ENCODE peak calls at places on chromosomes 12 and 14, in nine cellular contexts. B, Z, H, G, E, A, X, O and P are unnamed samples. For H3K4me1, the result is how much of the 10 kb centered on the place peaks cover.

GRCh38 chr14:66595394-66595793 is 87.4 kb downstream of the GPHN start:
- DNase-seq in X (no peak), H (no peak), A (no peak), G (no peak), B (no peak), O (no peak), Z (no peak), E (no peak), P (no peak)

GRCh38 chr12:31570880-31571279 is 20.1 kb downstream of the DENND5B start:
- DNase-seq in E (peak), A (peak), B (peak), Z (no peak), H (no peak), G (no peak), O (no peak), X (no peak), P (no peak)

GRCh38 chr12:29415111-29415510 is 34.1 kb upstream of the ERGIC2 start:
- DNase-seq in O (no peak), B (no peak), E (no peak), G (no peak), A (no peak), Z (no peak), H (no peak), X (no peak), P (no peak)

GRCh38 chr12:40141996-40142395 is 36.1 kb upstream of the SLC2A13 start:
- DNase-seq in O (no peak), H (no peak), Z (no peak), A (no peak), E (no peak), G (no peak), B (no peak), X (no peak), P (no peak)

GRCh38 chr12:15546102-15546701 is 223.9 kb downstream of the PTPRO start:
- DNase-seq in G (no peak), B (no peak), O (no peak), H (no peak), Z (no peak), E (no peak), A (no peak), X (no peak), P (no peak)

GRCh38 chr14:103127861-103128598 is 4.8 kb downstream of the TNFAIP2 start:
- DNase-seq in Z (no peak), B (no peak), G (no peak), O (peak), E (no peak), H (no peak), X (no peak), A (no peak), P (no peak)

GRCh38 chr14:68248481-68249255 is 429.1 kb downstream of the RAD51B start:
- DNase-seq in B (peak), G (peak), A (peak), E (peak), O (peak), Z (no peak), X (no peak), H (peak), P (no peak)

GRCh38 chr12:3544296-3544965 is 53.4 kb downstream of the PRMT8 start:
- DNase-seq in E (no peak), X (no peak), O (no peak), A (no peak), G (no peak), H (no peak), Z (peak), B (no peak), P (no peak)

GRCh38 chr14:22537436-22538310 is 51.4 kb downstream of the DAD1 start:
- DNase-seq in H (no peak), Z (no peak), G (no peak), O (no peak), E (no peak), X (no peak), B (no peak), A (no peak), P (no peak)

GRCh38 chr12:113075137-113075683 is 18.7 kb downstream of the DTX1 start:
- DNase-seq in O (no peak), Z (no peak), X (no peak), A (no peak), H (no peak), B (no peak), G (no peak), E (no peak), P (no peak)
- H3K4me1 ChIP-seq in O (under half), Z (under half), X (under half), A (under half), H (under half), B (under half), G (under half), E (under half), P (under half)

DNA sequence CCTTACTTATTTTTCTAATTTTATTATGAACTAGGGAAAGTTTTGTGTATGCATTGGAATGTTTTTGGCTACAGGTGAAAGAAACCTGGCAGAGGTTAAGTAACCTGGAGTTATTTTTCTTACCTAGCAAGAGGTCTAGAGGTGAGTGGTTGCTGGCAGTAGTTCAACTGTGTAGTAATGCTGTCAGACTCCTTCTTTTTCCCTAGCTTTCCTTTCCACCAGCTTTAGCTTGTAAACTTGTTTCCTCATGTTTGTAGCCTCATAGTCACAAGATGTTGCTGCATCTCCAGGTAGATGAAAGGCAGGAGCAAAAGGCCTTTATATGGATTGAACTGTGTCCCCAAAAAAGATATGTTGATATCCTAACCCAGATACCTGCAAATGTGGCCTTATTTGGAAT is 105.1 kb upstream of the AMIGO2 start:
- DNase-seq in G (peak), Z (no peak), E (no peak), X (no peak), H (no peak), A (no peak), O (no peak), B (no peak), P (peak)
- TF ChIP-seq CTCF in G (no peak), Z (no peak), E (no peak), X (no peak), H (no peak), A (no peak), O (no peak), B (no peak), P (no peak)

DNA sequence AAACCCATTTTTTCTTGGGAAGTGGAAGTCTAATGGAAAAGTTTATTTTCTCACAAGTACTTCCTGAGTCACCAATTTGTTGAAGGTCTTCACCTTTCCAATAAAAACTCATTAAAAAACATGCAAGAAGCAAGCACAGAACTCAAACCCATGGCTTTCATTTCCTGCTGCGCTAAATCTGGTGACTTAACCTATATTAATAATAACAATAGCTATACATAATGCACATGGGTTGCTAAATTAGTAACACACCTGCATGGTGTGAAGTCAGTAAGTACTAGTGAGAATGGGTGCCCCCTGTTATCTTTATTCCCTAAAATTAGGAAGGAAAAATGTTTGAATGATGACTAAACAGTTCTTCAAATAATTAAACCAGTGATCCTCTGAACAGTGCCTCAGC is 52.3 kb downstream of the PPP2R5C start:
- DNase-seq in E (no peak), Z (no peak), A (no peak), X (no peak), G (no peak), B (no peak), O (no peak), H (no peak), P (no peak)
- H3K4me1 ChIP-seq in E (under half), Z (half or more), A (under half), X (half or more), G (under half), B (under half), O (under half), H (half or more), P (under half)

DNA sequence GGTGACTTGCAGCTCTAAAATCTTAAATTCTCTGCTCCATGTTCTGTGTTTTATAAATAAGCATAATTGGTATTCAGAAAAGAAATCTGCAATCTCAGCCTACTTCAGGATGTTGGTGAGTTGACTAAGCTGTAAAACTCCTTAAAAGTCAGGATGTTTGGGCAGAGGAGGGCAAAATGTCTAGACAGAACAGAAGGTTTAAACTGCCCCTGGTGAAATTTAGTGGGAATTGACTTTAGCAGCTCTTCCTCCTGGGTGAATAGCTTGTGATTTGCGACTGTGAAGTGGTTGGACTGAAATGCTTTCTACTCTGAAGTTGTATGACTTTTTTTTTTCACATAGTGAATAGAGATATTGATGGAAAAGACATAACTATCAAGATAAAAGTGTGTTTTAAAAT is 85.8 kb downstream of the CAND1 start:
- DNase-seq in O (no peak), H (no peak), A (peak), G (peak), X (no peak), B (no peak), Z (no peak), E (peak), P (no peak)
- TF ChIP-seq CTCF in O (no peak), H (no peak), A (no peak), G (no peak), X (no peak), B (peak), Z (no peak), E (no peak), P (no peak)

GRCh38 chr12:106085213-106085612 is 53.5 kb downstream of the NUAK1 start:
- DNase-seq in X (no peak), B (no peak), H (no peak), G (no peak), A (no peak), Z (no peak), O (no peak), E (no peak), P (no peak)
- H3K4me1 ChIP-seq in X (half or more), B (under half), H (half or more), G (under half), A (under half), Z (under half), O (under half), E (under half), P (under half)

GRCh38 chr12:9378430-9378835 is 170.2 kb upstream of the PZP start:
- DNase-seq in Z (no peak), H (no peak), X (no peak), A (peak), B (peak), E (peak), G (peak), O (no peak), P (no peak)
- TF ChIP-seq CTCF in Z (no peak), H (peak), X (peak), A (peak), B (peak), E (peak), G (peak), O (peak), P (no peak)